ENCODE peak calls at places on chromosome 6, in five cellular contexts. Z, W, X, H and C are unnamed samples.

GRCh38 chr6:144718431-144718830 is 433.3 kb downstream of the UTRN start:
- DNase-seq in Z (no peak), W (no peak), X (peak), H (no peak), C (peak)

GRCh38 chr6:157023958-157024357 is 246.8 kb downstream of the ARID1B start:
- DNase-seq in Z (no peak), W (no peak), X (no peak), H (no peak), C (no peak)

GRCh38 chr6:73521351-73522254 is 771 bp upstream of the EEF1A1 start:
- DNase-seq in Z (no peak), W (peak), X (peak), H (peak), C (peak)

GRCh38 chr6:44292661-44293365 is 20.3 kb downstream of the AARS2 start:
- DNase-seq in Z (no peak), W (no peak), X (no peak), H (no peak), C (no peak)

GRCh38 chr6:138815797-138816528 is 20.1 kb downstream of the ECT2L start:
- DNase-seq in Z (no peak), W (no peak), X (peak), H (peak), C (peak)

GRCh38 chr6:151241853-151242252 is 2.1 kb downstream of the AKAP12 start:
- DNase-seq in Z (no peak), W (no peak), X (no peak), H (no peak), C (no peak)

GRCh38 chr6:139577991-139578604 is 203.7 kb upstream of the CITED2 start:
- DNase-seq in Z (no peak), W (no peak), X (peak), H (no peak), C (peak)

GRCh38 chr6:70479236-70479635 is 65.9 kb downstream of the FAM135A start:
- DNase-seq in Z (no peak), W (no peak), X (no peak), H (no peak), C (no peak)

GRCh38 chr6:84061613-84062398 is 28.2 kb downstream of the MRAP2 start:
- DNase-seq in Z (no peak), W (no peak), X (no peak), H (no peak), C (no peak)

GRCh38 chr6:143806282-143807102 is 36.6 kb upstream of the LTV1 start:
- DNase-seq in Z (no peak), W (no peak), X (peak), H (no peak), C (peak)

GRCh38 chr6:109718991-109719390 is 27.9 kb downstream of the FIG4 start:
- DNase-seq in Z (no peak), W (no peak), X (peak), H (no peak), C (no peak)

GRCh38 chr6:4084444-4085328 is 5.7 kb upstream of the FAM217A start:
- DNase-seq in Z (no peak), W (no peak), X (no peak), H (no peak), C (no peak)
- H3K4me3 ChIP-seq in Z (no peak), W (no peak), X (no peak), H (no peak), C (no peak)

GRCh38 chr6:36337814-36338213 is 1.1 kb upstream of the BNIP5 start:
- DNase-seq in Z (no peak), W (no peak), X (no peak), H (no peak), C (no peak)

GRCh38 chr6:36339156-36339555 is 2.5 kb upstream of the BNIP5 start:
- DNase-seq in Z (no peak), W (no peak), X (no peak), H (no peak), C (no peak)

GRCh38 chr6:36340341-36340670 is 3.6 kb upstream of the BNIP5 start:
- DNase-seq in Z (no peak), W (no peak), X (no peak), H (no peak), C (no peak)

GRCh38 chr6:36343109-36343508 is 6.4 kb upstream of the BNIP5 start:
- DNase-seq in Z (no peak), W (no peak), X (no peak), H (no peak), C (no peak)

GRCh38 chr6:36340671-36341454 is 4.2 kb upstream of the BNIP5 start:
- DNase-seq in Z (peak), W (peak), X (peak), H (peak), C (no peak)
- H3K4me3 ChIP-seq in Z (no peak), W (no peak), X (no peak), H (no peak), C (peak)

DNA sequence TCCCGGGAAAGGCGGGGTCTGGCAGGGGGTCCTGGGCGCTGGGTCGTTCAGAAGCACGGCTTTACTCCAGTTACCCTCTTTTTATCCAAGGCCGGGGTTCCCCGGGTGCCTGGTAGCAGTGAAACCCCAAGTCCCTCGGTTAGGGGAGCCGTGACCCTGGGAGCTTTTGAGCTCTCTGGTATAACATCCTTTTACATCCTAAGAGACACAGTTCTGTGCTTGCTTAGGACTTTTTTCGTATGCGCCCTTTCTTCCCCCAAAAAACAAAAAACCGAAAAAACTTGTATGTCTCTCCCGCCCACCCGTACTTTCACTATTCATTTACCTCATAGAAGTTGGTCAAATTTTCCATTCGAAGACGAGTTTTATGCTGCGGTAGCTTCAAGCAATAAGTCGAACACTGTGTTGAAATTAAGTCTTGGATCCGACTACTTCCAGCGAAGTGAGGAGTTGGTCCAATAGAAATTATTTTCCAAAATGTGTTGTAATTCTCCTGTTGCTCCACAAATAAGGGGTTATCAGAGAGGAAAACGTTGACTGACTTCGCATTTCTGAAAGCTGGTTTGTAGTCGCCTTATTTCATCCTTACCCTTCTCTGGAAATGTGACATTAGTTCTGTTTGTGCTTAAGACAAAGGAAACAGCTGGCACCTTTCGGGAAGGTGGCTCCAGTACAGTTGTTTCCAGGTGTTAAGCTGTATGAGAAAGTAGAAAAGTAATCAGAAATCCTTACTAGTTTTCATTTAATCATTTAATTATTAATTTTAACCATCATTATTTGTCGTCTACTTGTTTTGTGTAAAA is 842 bp upstream of the MAN1A1 start:
- DNase-seq in Z (peak), W (no peak), X (peak), H (peak), C (peak)
- H3K4me3 ChIP-seq in Z (peak), W (peak), X (peak), H (peak), C (peak)

GRCh38 chr6:160519133-160519532 is 144.9 kb downstream of the LPA start:
- DNase-seq in Z (no peak), W (no peak), X (no peak), H (no peak), C (no peak)
- H3K4me3 ChIP-seq in Z (no peak), W (no peak), X (no peak), H (no peak), C (no peak)